ENCODE peak calls at places on chromosomes 6 and 20, in five cellular contexts. B is NCI-H2029 treated with DMSO at 0.1 percent for 48 hours, T is choroid plexus epithelial cell, Y is lower leg skin, K is HCEC 1CT. U is an unnamed sample.

GRCh38 chr6:150632785-150633465 is 33.2 kb downstream of the PLEKHG1 start:
- DNase-seq in Y (no peak), T (no peak), K (no peak), B (no peak), U (no peak)

GRCh38 chr6:5053864-5054426 is 31.2 kb upstream of the PPP1R3G start:
- DNase-seq in Y (peak; percentile 34), K (peak; percentile 22), T (no peak), B (peak; percentile 67), U (no peak)

GRCh38 chr6:110884321-110884720 is 9.7 kb downstream of the AMD1 start:
- DNase-seq in T (no peak), K (no peak), Y (no peak), B (no peak), U (no peak)

GRCh38 chr20:57330998-57331397 is 1.4 kb downstream of the SPO11 start:
- DNase-seq in B (no peak), K (no peak), Y (peak; percentile 51), T (no peak), U (no peak)

GRCh38 chr6:36683145-36683655 is 4.7 kb downstream of the CDKN1A start:
- DNase-seq in B (no peak), T (no peak), K (no peak), Y (no peak), U (no peak)

GRCh38 chr20:62733250-62733842 is 24.7 kb downstream of the NTSR1 start:
- DNase-seq in T (no peak), B (no peak), Y (no peak), K (no peak), U (no peak)

GRCh38 chr6:158660331-158660730 is 10.5 kb downstream of the SYTL3 start:
- DNase-seq in B (peak; percentile 92), Y (no peak), T (peak; percentile 51), K (no peak), U (no peak)

GRCh38 chr20:54477556-54477955 is 2.2 kb downstream of the DOK5 start:
- DNase-seq in B (no peak), Y (no peak), K (no peak), T (no peak), U (no peak)

GRCh38 chr6:106165885-106166485 is 79.8 kb downstream of the PRDM1 start:
- DNase-seq in K (peak; percentile 64), Y (no peak), B (peak; percentile 60), T (peak; percentile 82), U (no peak)

GRCh38 chr6:165692106-165692653 is 29.1 kb upstream of the PDE10A start:
- DNase-seq in B (no peak), T (no peak), Y (no peak), K (no peak), U (no peak)

GRCh38 chr6:122913558-122913957 is 82.5 kb upstream of the CLVS2 start:
- DNase-seq in T (no peak), Y (no peak), K (no peak), B (no peak), U (no peak)

GRCh38 chr6:79079425-79080130 is 1.5 kb upstream of the PHIP start:
- DNase-seq in Y (no peak), T (peak; percentile 58), K (no peak), B (no peak), U (no peak)

GRCh38 chr6:156131221-156131903 is 645.8 kb upstream of the ARID1B start:
- DNase-seq in K (no peak), B (no peak), T (no peak), Y (no peak), U (no peak)

GRCh38 chr20:61274326-61274725 is 22.3 kb downstream of the CDH4 start:
- DNase-seq in K (no peak), Y (no peak), T (no peak), B (no peak), U (no peak)